ENCODE peak calls at places on chromosomes 16 and 17, in nine cellular contexts. J is NCI-H1092 treated with DMSO at 0.1 percent for 48 hours; A is nucleus accumbens; Y is HT-29; W is stimulated activated naive B cell treated with anti-CD40 and anti-IgM and Interleukin-4, amounts not matched to agents 10 μg/mL and 1 μg/mL and 100 μg/mL, for 72 hours; S is thyroid gland; H is stimulated activated naive CD8-positive, alpha-beta T cell treated with anti-CD3 and anti-CD28 coated beads, Interleukin-15, Interleukin-2, amounts not matched to agents 100 U/mL and 50 U/mL, for 24 hours; K is KG1; O is EL. C is an unnamed sample.

GRCh38 chr16:89026121-89026612 is 49.2 kb upstream of the CBFA2T3 start:
- DNase-seq in J (no peak), A (no peak), S (no peak), Y (peak), H (peak), K (no peak), O (no peak), W (no peak), C (peak)

GRCh38 chr16:66478733-66479511 is 51.8 kb downstream of the BEAN1 start:
- DNase-seq in A (peak), O (peak), H (peak), K (peak), Y (peak), J (peak), W (peak), S (peak), C (peak)

GRCh38 chr17:28746611-28747045 is 2.8 kb downstream of the TRAF4 start:
- DNase-seq in J (peak), W (no peak), K (no peak), S (peak), O (no peak), Y (peak), H (peak), A (peak), C (no peak)

GRCh38 chr16:23594186-23594585 is 1.9 kb downstream of the NDUFAB1 start:
- DNase-seq in A (no peak), S (no peak), Y (no peak), K (no peak), H (no peak), J (no peak), W (no peak), O (no peak), C (no peak)

GRCh38 chr17:44253021-44253420 is 14.9 kb downstream of the SLC4A1 start:
- DNase-seq in O (no peak), J (no peak), A (no peak), W (no peak), Y (no peak), S (no peak), K (no peak), H (no peak), C (no peak)

GRCh38 chr16:24689128-24689527 is 40.3 kb upstream of the TNRC6A start:
- DNase-seq in J (no peak), W (no peak), A (no peak), O (peak), S (no peak), H (no peak), K (no peak), Y (peak), C (peak)

GRCh38 chr16:73616186-73616585 is 568.3 kb upstream of the ZFHX3 start:
- DNase-seq in O (no peak), A (no peak), W (no peak), S (no peak), K (no peak), Y (no peak), H (no peak), J (peak), C (no peak)

GRCh38 chr16:84823484-84823883 is 3.7 kb downstream of the CRISPLD2 start:
- DNase-seq in A (no peak), Y (no peak), O (peak), J (no peak), S (no peak), K (no peak), H (no peak), W (no peak), C (no peak)

GRCh38 chr16:4691666-4692412 is 1.5 kb upstream of the NUDT16L1 start:
- DNase-seq in Y (no peak), A (no peak), J (no peak), O (no peak), W (no peak), S (no peak), K (no peak), H (no peak), C (no peak)

GRCh38 chr16:27270389-27270788 is 1.8 kb upstream of the NSMCE1 start:
- DNase-seq in O (no peak), J (no peak), H (no peak), A (no peak), K (no peak), W (no peak), S (no peak), Y (no peak), C (peak)

GRCh38 chr17:80146121-80147034 is 550 bp downstream of the EIF4A3 start:
- DNase-seq in S (peak), J (peak), A (peak), Y (peak), H (no peak), W (no peak), K (no peak), O (peak), C (peak)

GRCh38 chr17:40121191-40121885 is 433 bp upstream of the MSL1 start:
- DNase-seq in O (peak), A (peak), J (peak), S (peak), Y (peak), H (peak), K (no peak), W (no peak), C (peak)

GRCh38 chr16:19481291-19481690 is 40.6 kb downstream of the GDE1 start:
- DNase-seq in S (peak), J (no peak), O (no peak), H (no peak), K (no peak), Y (no peak), W (no peak), A (no peak), C (no peak)

GRCh38 chr16:86631441-86631840 is 53.1 kb downstream of the FOXL1 start:
- DNase-seq in Y (peak), W (no peak), A (no peak), J (no peak), O (peak), H (no peak), K (no peak), S (no peak), C (no peak)

GRCh38 chr16:69039333-69039941 is 66.0 kb upstream of the HAS3 start:
- DNase-seq in Y (no peak), H (no peak), W (no peak), S (no peak), J (no peak), K (no peak), O (peak), A (no peak), C (no peak)

GRCh38 chr17:50565559-50566350 is 5.2 kb downstream of the CACNA1G start:
- DNase-seq in W (no peak), J (peak), S (no peak), Y (peak), O (no peak), K (no peak), H (no peak), A (peak), C (no peak)

GRCh38 chr16:87033021-87033471 is 284.1 kb downstream of the C16orf95 start:
- DNase-seq in K (no peak), O (no peak), H (no peak), Y (no peak), J (no peak), A (no peak), W (no peak), S (no peak), C (no peak)

GRCh38 chr17:4833178-4833940 is at the start of gene MINK1:
- DNase-seq in K (peak), J (peak), A (peak), H (peak), W (peak), S (peak), O (peak), Y (peak), C (peak)

GRCh38 chr17:12348476-12348875 is 317.2 kb upstream of the MYOCD start:
- DNase-seq in J (no peak), A (no peak), K (no peak), Y (no peak), W (no peak), O (no peak), S (no peak), H (no peak), C (no peak)

GRCh38 chr16:69286941-69287713 is 24.0 kb upstream of the VPS4A start:
- DNase-seq in O (peak), J (peak), H (peak), S (peak), A (no peak), K (peak), Y (peak), W (no peak), C (no peak)

GRCh38 chr17:62565817-62566216 is 61.7 kb upstream of the MRC2 start:
- DNase-seq in J (no peak), O (peak), A (no peak), W (no peak), H (no peak), S (no peak), K (no peak), Y (no peak), C (no peak)

GRCh38 chr17:48149174-48150106 is 41.9 kb downstream of the SNX11 start:
- DNase-seq in J (peak), Y (no peak), A (no peak), S (no peak), W (no peak), O (no peak), K (no peak), H (no peak), C (no peak)

C was measured in activated CD4-positive, alpha-beta memory T cell treated with anti-CD3 and anti-CD28 coated beads for 36 hours.